ENCODE peak calls at places on chromosome 1, in six cellular contexts. I, M, W, D, F and U are unnamed samples.

GRCh38 chr1:108962681-108963051 is 618 bp downstream of the CLCC1 start:
- DNase-seq in I (no peak), M (no peak), W (no peak), D (no peak), F (no peak), U (no peak)

GRCh38 chr1:7827134-7827955 is 25.5 kb downstream of the UTS2 start:
- DNase-seq in I (no peak), M (no peak), W (no peak), D (peak), F (no peak), U (peak)

GRCh38 chr1:232664844-232665777 is 35.2 kb upstream of the SIPA1L2 start:
- DNase-seq in I (no peak), M (no peak), W (no peak), D (no peak), F (no peak), U (no peak)

GRCh38 chr1:199700551-199700950 is 327.0 kb upstream of the NR5A2 start:
- DNase-seq in I (no peak), M (no peak), W (no peak), D (no peak), F (no peak), U (no peak)

GRCh38 chr1:119954476-119955422 is 58.4 kb upstream of the ADAM30 start:
- DNase-seq in I (no peak), M (no peak), W (no peak), D (no peak), F (no peak), U (no peak)

GRCh38 chr1:232110281-232111090 is 483.9 kb downstream of the DISC1 start:
- DNase-seq in I (no peak), M (peak), W (no peak), D (no peak), F (no peak), U (no peak)

GRCh38 chr1:94937820-94938219 is 10.9 kb upstream of the CNN3 start:
- DNase-seq in I (no peak), M (no peak), W (no peak), D (no peak), F (no peak), U (no peak)

GRCh38 chr1:209207701-209208286 is 375.7 kb upstream of the CAMK1G start:
- DNase-seq in I (no peak), M (no peak), W (no peak), D (peak), F (peak), U (peak)

GRCh38 chr1:63774617-63775417 is 1.0 kb downstream of the ROR1 start:
- DNase-seq in I (no peak), M (peak), W (no peak), D (peak), F (peak), U (peak)

GRCh38 chr1:201228011-201228983 is 37.7 kb downstream of the IGFN1 start:
- DNase-seq in I (no peak), M (no peak), W (no peak), D (peak), F (no peak), U (no peak)

GRCh38 chr1:67261646-67262045 is 46.0 kb upstream of the IL12RB2 start:
- DNase-seq in I (no peak), M (no peak), W (no peak), D (no peak), F (no peak), U (no peak)

GRCh38 chr1:236394016-236394481 is at the start of gene EDARADD:
- DNase-seq in I (no peak), M (no peak), W (no peak), D (no peak), F (no peak), U (no peak)

GRCh38 chr1:12409676-12410075 is 179.8 kb downstream of the VPS13D start:
- DNase-seq in I (no peak), M (no peak), W (no peak), D (no peak), F (no peak), U (no peak)